ENCODE peak calls at places on chromosomes 12 and 14, in five cellular contexts. One of them, this sample, is unnamed.

GRCh38 chr12:12432373-12432772 is 75.5 kb downstream of the BORCS5 start:
- DNase-seq in left colon: no peak
- DNase-seq in NCI-H1694 treated with DMSO at 0.1 percent for 48 hours: peak; percentile 11
- DNase-seq in astrocyte: peak; percentile 68
- DNase-seq in tibial artery: no peak
- DNase-seq in this sample: no peak

GRCh38 chr12:104715562-104716182 is 242.4 kb downstream of the SLC41A2 start:
- DNase-seq in left colon: no peak
- DNase-seq in NCI-H1694 treated with DMSO at 0.1 percent for 48 hours: peak; percentile 50
- DNase-seq in astrocyte: no peak
- DNase-seq in tibial artery: no peak
- DNase-seq in this sample: no peak

GRCh38 chr12:46553911-46554310 is 181.3 kb upstream of the SLC38A2 start:
- DNase-seq in left colon: no peak
- DNase-seq in NCI-H1694 treated with DMSO at 0.1 percent for 48 hours: no peak
- DNase-seq in astrocyte: peak; percentile 40
- DNase-seq in tibial artery: no peak
- DNase-seq in this sample: no peak

GRCh38 chr12:82754856-82755255 is 68.2 kb downstream of the TMTC2 start:
- DNase-seq in left colon: no peak
- DNase-seq in NCI-H1694 treated with DMSO at 0.1 percent for 48 hours: no peak
- DNase-seq in astrocyte: no peak
- DNase-seq in tibial artery: no peak
- DNase-seq in this sample: no peak

GRCh38 chr14:76313303-76313702 is 62.6 kb upstream of the ESRRB start:
- DNase-seq in left colon: no peak
- DNase-seq in NCI-H1694 treated with DMSO at 0.1 percent for 48 hours: no peak
- DNase-seq in astrocyte: no peak
- DNase-seq in tibial artery: no peak
- DNase-seq in this sample: no peak

GRCh38 chr14:88300817-88301216 is 22.3 kb downstream of the KCNK10 start:
- DNase-seq in left colon: no peak
- DNase-seq in NCI-H1694 treated with DMSO at 0.1 percent for 48 hours: no peak
- DNase-seq in astrocyte: no peak
- DNase-seq in tibial artery: no peak
- DNase-seq in this sample: no peak

GRCh38 chr12:11499802-11500201 is 104.4 kb upstream of the PRB2 start:
- DNase-seq in left colon: no peak
- DNase-seq in NCI-H1694 treated with DMSO at 0.1 percent for 48 hours: no peak
- DNase-seq in astrocyte: no peak
- DNase-seq in tibial artery: no peak
- DNase-seq in this sample: no peak

GRCh38 chr12:127363392-127363791 is 903.6 kb upstream of the TMEM132C start:
- DNase-seq in left colon: no peak
- DNase-seq in NCI-H1694 treated with DMSO at 0.1 percent for 48 hours: no peak
- DNase-seq in astrocyte: no peak
- DNase-seq in tibial artery: no peak
- DNase-seq in this sample: no peak

GRCh38 chr14:94907626-94908261 is 137.8 kb upstream of the GSC start:
- DNase-seq in left colon: peak; percentile 5
- DNase-seq in NCI-H1694 treated with DMSO at 0.1 percent for 48 hours: no peak
- DNase-seq in astrocyte: no peak
- DNase-seq in tibial artery: no peak
- DNase-seq in this sample: no peak

GRCh38 chr12:124679047-124679446 is 111.6 kb upstream of the NCOR2 start:
- DNase-seq in left colon: no peak
- DNase-seq in NCI-H1694 treated with DMSO at 0.1 percent for 48 hours: no peak
- DNase-seq in astrocyte: no peak
- DNase-seq in tibial artery: no peak
- DNase-seq in this sample: no peak

GRCh38 chr12:13209279-13210021 is 12.9 kb downstream of the EMP1 start:
- DNase-seq in left colon: no peak
- DNase-seq in NCI-H1694 treated with DMSO at 0.1 percent for 48 hours: no peak
- DNase-seq in astrocyte: no peak
- DNase-seq in tibial artery: no peak
- DNase-seq in this sample: no peak

GRCh38 chr12:124273630-124274029 is 21.3 kb upstream of the RFLNA start:
- DNase-seq in left colon: no peak
- DNase-seq in NCI-H1694 treated with DMSO at 0.1 percent for 48 hours: peak; percentile 2
- DNase-seq in astrocyte: peak; percentile 25
- DNase-seq in tibial artery: no peak
- DNase-seq in this sample: no peak

GRCh38 chr14:69013943-69014782 is 35.1 kb upstream of the ACTN1 start:
- DNase-seq in left colon: peak; percentile 95
- DNase-seq in NCI-H1694 treated with DMSO at 0.1 percent for 48 hours: no peak
- DNase-seq in astrocyte: no peak
- DNase-seq in tibial artery: peak; percentile 44
- DNase-seq in this sample: no peak

GRCh38 chr12:1936406-1937320 is 18.2 kb upstream of the CACNA2D4 start:
- DNase-seq in left colon: peak; percentile 90
- DNase-seq in NCI-H1694 treated with DMSO at 0.1 percent for 48 hours: peak; percentile 98
- DNase-seq in astrocyte: peak; percentile 81
- DNase-seq in tibial artery: peak; percentile 63
- DNase-seq in this sample: no peak

GRCh38 chr12:89825591-89826449 is 117.2 kb upstream of the ATP2B1 start:
- DNase-seq in left colon: no peak
- DNase-seq in NCI-H1694 treated with DMSO at 0.1 percent for 48 hours: peak; percentile 3
- DNase-seq in astrocyte: peak; percentile 38
- DNase-seq in tibial artery: no peak
- DNase-seq in this sample: no peak

GRCh38 chr14:69693823-69694729 is 72.9 kb upstream of the SRSF5 start:
- DNase-seq in left colon: peak; percentile 89
- DNase-seq in NCI-H1694 treated with DMSO at 0.1 percent for 48 hours: no peak
- DNase-seq in astrocyte: no peak
- DNase-seq in tibial artery: no peak
- DNase-seq in this sample: no peak

GRCh38 chr12:117020536-117021220 is 78.5 kb downstream of the TESC start:
- DNase-seq in left colon: no peak
- DNase-seq in NCI-H1694 treated with DMSO at 0.1 percent for 48 hours: no peak
- DNase-seq in astrocyte: no peak
- DNase-seq in tibial artery: no peak
- DNase-seq in this sample: no peak

GRCh38 chr14:76929927-76930326 is 98.6 kb downstream of the IRF2BPL start:
- DNase-seq in left colon: peak; percentile 46
- DNase-seq in NCI-H1694 treated with DMSO at 0.1 percent for 48 hours: no peak
- DNase-seq in astrocyte: no peak
- DNase-seq in tibial artery: no peak
- DNase-seq in this sample: no peak

GRCh38 chr12:85138833-85139232 is 102.7 kb downstream of the LRRIQ1 start:
- DNase-seq in left colon: no peak
- DNase-seq in NCI-H1694 treated with DMSO at 0.1 percent for 48 hours: no peak
- DNase-seq in astrocyte: no peak
- DNase-seq in tibial artery: no peak
- DNase-seq in this sample: no peak

GRCh38 chr14:91511014-91511466 is 930 bp upstream of the PPP4R3A start:
- DNase-seq in left colon: no peak
- DNase-seq in NCI-H1694 treated with DMSO at 0.1 percent for 48 hours: peak; percentile 72
- DNase-seq in astrocyte: peak; percentile 15
- DNase-seq in tibial artery: no peak
- DNase-seq in this sample: no peak

GRCh38 chr12:26125451-26126339 is 858 bp upstream of the BHLHE41 start:
- DNase-seq in left colon: peak; percentile 85
- DNase-seq in NCI-H1694 treated with DMSO at 0.1 percent for 48 hours: no peak
- DNase-seq in astrocyte: peak; percentile 77
- DNase-seq in tibial artery: peak; percentile 78
- DNase-seq in this sample: peak; percentile 82

GRCh38 chr14:77918448-77918847 is 118.5 kb downstream of the ADCK1 start:
- DNase-seq in left colon: no peak
- DNase-seq in NCI-H1694 treated with DMSO at 0.1 percent for 48 hours: no peak
- DNase-seq in astrocyte: no peak
- DNase-seq in tibial artery: no peak
- DNase-seq in this sample: no peak

GRCh38 chr12:2376855-2377657 is 324.3 kb downstream of the CACNA1C start:
- DNase-seq in left colon: no peak
- DNase-seq in NCI-H1694 treated with DMSO at 0.1 percent for 48 hours: peak; percentile 91
- DNase-seq in astrocyte: no peak
- DNase-seq in tibial artery: no peak
- DNase-seq in this sample: peak; percentile 41

GRCh38 chr12:114623737-114624136 is 60.2 kb downstream of the TBX3 start:
- DNase-seq in left colon: no peak
- DNase-seq in NCI-H1694 treated with DMSO at 0.1 percent for 48 hours: no peak
- DNase-seq in astrocyte: no peak
- DNase-seq in tibial artery: no peak
- DNase-seq in this sample: no peak

This sample was measured in sciatic nerve.